ENCODE peak calls at places on chromosomes 12 and 14, in eight cellular contexts. One of them, this sample, is unnamed.

GRCh38 chr14:24273422-24273998 is 2.1 kb upstream of the RABGGTA start:
- DNase-seq in AG08395: no peak
- DNase-seq in sigmoid colon: no peak
- DNase-seq in HS-5: no peak
- DNase-seq in stimulated activated naive B cell treated with anti-CD40 and anti-IgM and Interleukin-4, amounts not matched to agents 10 μg/mL and 1 μg/mL and 100 μg/mL, for 72 hours: no peak
- DNase-seq in activated T-helper 9 cell treated with anti-CD3 and anti-CD28 coated beads, Interleukin-2, amount 50 U/mL, for 16 hours: no peak
- DNase-seq in CD4-positive, alpha-beta memory T cell: no peak
- DNase-seq in adipocyte: no peak
- DNase-seq in this sample: peak

GRCh38 chr12:113369391-113369790 is 11.0 kb downstream of the PLBD2 start:
- DNase-seq in AG08395: no peak
- DNase-seq in sigmoid colon: no peak
- DNase-seq in HS-5: no peak
- DNase-seq in stimulated activated naive B cell treated with anti-CD40 and anti-IgM and Interleukin-4, amounts not matched to agents 10 μg/mL and 1 μg/mL and 100 μg/mL, for 72 hours: no peak
- DNase-seq in activated T-helper 9 cell treated with anti-CD3 and anti-CD28 coated beads, Interleukin-2, amount 50 U/mL, for 16 hours: no peak
- DNase-seq in CD4-positive, alpha-beta memory T cell: no peak
- DNase-seq in adipocyte: no peak
- DNase-seq in this sample: no peak

GRCh38 chr12:26319511-26319910 is 124.1 kb downstream of the SSPN start:
- DNase-seq in AG08395: no peak
- DNase-seq in sigmoid colon: peak
- DNase-seq in HS-5: no peak
- DNase-seq in stimulated activated naive B cell treated with anti-CD40 and anti-IgM and Interleukin-4, amounts not matched to agents 10 μg/mL and 1 μg/mL and 100 μg/mL, for 72 hours: no peak
- DNase-seq in activated T-helper 9 cell treated with anti-CD3 and anti-CD28 coated beads, Interleukin-2, amount 50 U/mL, for 16 hours: no peak
- DNase-seq in CD4-positive, alpha-beta memory T cell: no peak
- DNase-seq in adipocyte: peak
- DNase-seq in this sample: peak

GRCh38 chr12:27966870-27967269 is 5.7 kb downstream of the PTHLH start:
- DNase-seq in AG08395: peak
- DNase-seq in sigmoid colon: no peak
- DNase-seq in HS-5: peak
- DNase-seq in stimulated activated naive B cell treated with anti-CD40 and anti-IgM and Interleukin-4, amounts not matched to agents 10 μg/mL and 1 μg/mL and 100 μg/mL, for 72 hours: no peak
- DNase-seq in activated T-helper 9 cell treated with anti-CD3 and anti-CD28 coated beads, Interleukin-2, amount 50 U/mL, for 16 hours: no peak
- DNase-seq in CD4-positive, alpha-beta memory T cell: no peak
- DNase-seq in adipocyte: peak
- DNase-seq in this sample: no peak

GRCh38 chr12:54009171-54010052 is 627 bp downstream of the HOXC8 start:
- DNase-seq in AG08395: no peak
- DNase-seq in sigmoid colon: no peak
- DNase-seq in HS-5: no peak
- DNase-seq in stimulated activated naive B cell treated with anti-CD40 and anti-IgM and Interleukin-4, amounts not matched to agents 10 μg/mL and 1 μg/mL and 100 μg/mL, for 72 hours: no peak
- DNase-seq in activated T-helper 9 cell treated with anti-CD3 and anti-CD28 coated beads, Interleukin-2, amount 50 U/mL, for 16 hours: no peak
- DNase-seq in CD4-positive, alpha-beta memory T cell: no peak
- DNase-seq in adipocyte: peak
- DNase-seq in this sample: no peak

GRCh38 chr14:97359391-97359790 is 562.2 kb downstream of the VRK1 start:
- DNase-seq in AG08395: no peak
- DNase-seq in sigmoid colon: no peak
- DNase-seq in HS-5: no peak
- DNase-seq in stimulated activated naive B cell treated with anti-CD40 and anti-IgM and Interleukin-4, amounts not matched to agents 10 μg/mL and 1 μg/mL and 100 μg/mL, for 72 hours: no peak
- DNase-seq in activated T-helper 9 cell treated with anti-CD3 and anti-CD28 coated beads, Interleukin-2, amount 50 U/mL, for 16 hours: no peak
- DNase-seq in CD4-positive, alpha-beta memory T cell: no peak
- DNase-seq in adipocyte: no peak
- DNase-seq in this sample: no peak

GRCh38 chr12:104763163-104763805 is 194.8 kb downstream of the SLC41A2 start:
- DNase-seq in AG08395: peak
- DNase-seq in sigmoid colon: no peak
- DNase-seq in HS-5: peak
- DNase-seq in stimulated activated naive B cell treated with anti-CD40 and anti-IgM and Interleukin-4, amounts not matched to agents 10 μg/mL and 1 μg/mL and 100 μg/mL, for 72 hours: peak
- DNase-seq in activated T-helper 9 cell treated with anti-CD3 and anti-CD28 coated beads, Interleukin-2, amount 50 U/mL, for 16 hours: no peak
- DNase-seq in CD4-positive, alpha-beta memory T cell: no peak
- DNase-seq in adipocyte: peak
- DNase-seq in this sample: no peak

GRCh38 chr12:67222302-67222701 is 46.9 kb upstream of the CAND1 start:
- DNase-seq in AG08395: peak
- DNase-seq in sigmoid colon: no peak
- DNase-seq in HS-5: no peak
- DNase-seq in stimulated activated naive B cell treated with anti-CD40 and anti-IgM and Interleukin-4, amounts not matched to agents 10 μg/mL and 1 μg/mL and 100 μg/mL, for 72 hours: no peak
- DNase-seq in activated T-helper 9 cell treated with anti-CD3 and anti-CD28 coated beads, Interleukin-2, amount 50 U/mL, for 16 hours: no peak
- DNase-seq in CD4-positive, alpha-beta memory T cell: no peak
- DNase-seq in adipocyte: peak
- DNase-seq in this sample: no peak

GRCh38 chr12:115710104-115710564 is 567.4 kb downstream of the MED13L start:
- DNase-seq in AG08395: peak
- DNase-seq in sigmoid colon: no peak
- DNase-seq in HS-5: no peak
- DNase-seq in stimulated activated naive B cell treated with anti-CD40 and anti-IgM and Interleukin-4, amounts not matched to agents 10 μg/mL and 1 μg/mL and 100 μg/mL, for 72 hours: no peak
- DNase-seq in activated T-helper 9 cell treated with anti-CD3 and anti-CD28 coated beads, Interleukin-2, amount 50 U/mL, for 16 hours: no peak
- DNase-seq in CD4-positive, alpha-beta memory T cell: no peak
- DNase-seq in adipocyte: peak
- DNase-seq in this sample: no peak

GRCh38 chr14:33287204-33287603 is 348.5 kb downstream of the NPAS3 start:
- DNase-seq in AG08395: no peak
- DNase-seq in sigmoid colon: no peak
- DNase-seq in HS-5: no peak
- DNase-seq in stimulated activated naive B cell treated with anti-CD40 and anti-IgM and Interleukin-4, amounts not matched to agents 10 μg/mL and 1 μg/mL and 100 μg/mL, for 72 hours: no peak
- DNase-seq in activated T-helper 9 cell treated with anti-CD3 and anti-CD28 coated beads, Interleukin-2, amount 50 U/mL, for 16 hours: no peak
- DNase-seq in CD4-positive, alpha-beta memory T cell: no peak
- DNase-seq in adipocyte: no peak
- DNase-seq in this sample: no peak

GRCh38 chr12:10968765-10969456 is 17.8 kb downstream of the TAS2R50 start:
- DNase-seq in AG08395: peak
- DNase-seq in sigmoid colon: no peak
- DNase-seq in HS-5: peak
- DNase-seq in stimulated activated naive B cell treated with anti-CD40 and anti-IgM and Interleukin-4, amounts not matched to agents 10 μg/mL and 1 μg/mL and 100 μg/mL, for 72 hours: no peak
- DNase-seq in activated T-helper 9 cell treated with anti-CD3 and anti-CD28 coated beads, Interleukin-2, amount 50 U/mL, for 16 hours: no peak
- DNase-seq in CD4-positive, alpha-beta memory T cell: no peak
- DNase-seq in adipocyte: peak
- DNase-seq in this sample: no peak